ENCODE peak calls at places on chromosomes 11 and 22, in five cellular contexts. One of them, this sample, is unnamed. For H3K36me3, the result is how much of the 10 kb centered on the place peaks cover.

GRCh38 chr11:104968856-104969776 is 742 bp upstream of the CASP4 start:
- DNase-seq in right lobe of liver: peak
- DNase-seq in colonic mucosa: peak
- DNase-seq in PC-3: peak
- DNase-seq in mammary epithelial cell: peak
- DNase-seq in this sample: no peak

GRCh38 chr11:12319734-12320387 is 57.5 kb upstream of the PARVA start:
- DNase-seq in right lobe of liver: no peak
- DNase-seq in colonic mucosa: no peak
- DNase-seq in PC-3: no peak
- DNase-seq in mammary epithelial cell: no peak
- DNase-seq in this sample: no peak

GRCh38 chr11:2987881-2988280 is 4.2 kb downstream of the NAP1L4 start:
- DNase-seq in right lobe of liver: no peak
- DNase-seq in colonic mucosa: no peak
- DNase-seq in PC-3: no peak
- DNase-seq in mammary epithelial cell: no peak
- DNase-seq in this sample: no peak

GRCh38 chr22:40628354-40629042 is 8.0 kb downstream of the MRTFA start:
- DNase-seq in right lobe of liver: no peak
- DNase-seq in colonic mucosa: no peak
- DNase-seq in PC-3: peak
- DNase-seq in mammary epithelial cell: peak
- DNase-seq in this sample: peak

GRCh38 chr11:114090225-114090624 is 30.7 kb downstream of the ZBTB16 start:
- DNase-seq in right lobe of liver: no peak
- DNase-seq in colonic mucosa: no peak
- DNase-seq in PC-3: no peak
- DNase-seq in mammary epithelial cell: no peak
- DNase-seq in this sample: no peak

GRCh38 chr11:37861671-37862070 is 1263.6 kb upstream of the RAG2 start:
- DNase-seq in right lobe of liver: no peak
- DNase-seq in colonic mucosa: no peak
- DNase-seq in PC-3: no peak
- DNase-seq in mammary epithelial cell: no peak
- DNase-seq in this sample: no peak

GRCh38 chr11:86447763-86448480 is 73.2 kb downstream of the CCDC81 start:
- DNase-seq in right lobe of liver: no peak
- DNase-seq in colonic mucosa: no peak
- DNase-seq in PC-3: no peak
- DNase-seq in mammary epithelial cell: no peak
- DNase-seq in this sample: no peak

GRCh38 chr22:20629401-20629800 is 122.0 kb downstream of the MED15 start:
- DNase-seq in right lobe of liver: no peak
- DNase-seq in colonic mucosa: no peak
- DNase-seq in PC-3: no peak
- DNase-seq in mammary epithelial cell: no peak
- DNase-seq in this sample: no peak

GRCh38 chr11:112584674-112585073 is 324.0 kb upstream of the PLET1 start:
- DNase-seq in right lobe of liver: no peak
- DNase-seq in colonic mucosa: no peak
- DNase-seq in PC-3: peak
- DNase-seq in mammary epithelial cell: no peak
- DNase-seq in this sample: no peak

GRCh38 chr22:25540128-25540790 is 24.2 kb upstream of the GRK3 start:
- DNase-seq in right lobe of liver: no peak
- DNase-seq in colonic mucosa: no peak
- DNase-seq in PC-3: no peak
- DNase-seq in mammary epithelial cell: no peak
- DNase-seq in this sample: no peak

GRCh38 chr11:61334434-61335354 is 1.7 kb downstream of the TKFC start:
- DNase-seq in right lobe of liver: peak
- DNase-seq in colonic mucosa: no peak
- DNase-seq in PC-3: peak
- DNase-seq in mammary epithelial cell: peak
- DNase-seq in this sample: no peak

GRCh38 chr22:40855960-40856512 is 403 bp downstream of the ST13 start:
- DNase-seq in right lobe of liver: peak
- DNase-seq in colonic mucosa: peak
- DNase-seq in PC-3: no peak
- DNase-seq in mammary epithelial cell: peak
- DNase-seq in this sample: no peak

GRCh38 chr11:5042091-5042490 is 4.2 kb upstream of the OR52J3 start:
- DNase-seq in right lobe of liver: no peak
- DNase-seq in colonic mucosa: no peak
- DNase-seq in PC-3: no peak
- DNase-seq in mammary epithelial cell: peak
- DNase-seq in this sample: no peak

GRCh38 chr11:64156235-64157011 is 9.5 kb downstream of the MACROD1 start:
- DNase-seq in right lobe of liver: no peak
- DNase-seq in colonic mucosa: no peak
- DNase-seq in PC-3: no peak
- DNase-seq in mammary epithelial cell: no peak
- DNase-seq in this sample: no peak

GRCh38 chr11:27698872-27699241 is 1.4 kb downstream of the BDNF start:
- DNase-seq in right lobe of liver: peak
- DNase-seq in colonic mucosa: peak
- DNase-seq in PC-3: peak
- DNase-seq in mammary epithelial cell: peak
- DNase-seq in this sample: no peak

GRCh38 chr11:6856871-6857270 is 6.0 kb upstream of the OR10A2 start:
- DNase-seq in right lobe of liver: no peak
- DNase-seq in colonic mucosa: no peak
- DNase-seq in PC-3: peak
- DNase-seq in mammary epithelial cell: peak
- DNase-seq in this sample: no peak

GRCh38 chr22:31945478-31945815 is 1.1 kb downstream of the YWHAH start:
- DNase-seq in right lobe of liver: no peak
- DNase-seq in colonic mucosa: peak
- DNase-seq in PC-3: peak
- DNase-seq in mammary epithelial cell: no peak
- DNase-seq in this sample: no peak

GRCh38 chr11:93481279-93481678 is 61.9 kb downstream of the SMCO4 start:
- DNase-seq in right lobe of liver: no peak
- DNase-seq in colonic mucosa: peak
- DNase-seq in PC-3: peak
- DNase-seq in mammary epithelial cell: no peak
- DNase-seq in this sample: no peak

GRCh38 chr22:27462190-27462589 is 339.4 kb downstream of the MN1 start:
- DNase-seq in right lobe of liver: no peak
- DNase-seq in colonic mucosa: no peak
- DNase-seq in PC-3: no peak
- DNase-seq in mammary epithelial cell: no peak
- DNase-seq in this sample: no peak

GRCh38 chr11:64874841-64875240 is 3.6 kb downstream of the EHD1 start:
- DNase-seq in right lobe of liver: no peak
- DNase-seq in colonic mucosa: no peak
- DNase-seq in PC-3: no peak
- DNase-seq in mammary epithelial cell: no peak
- DNase-seq in this sample: no peak

GRCh38 chr11:128831781-128832497 is 35.2 kb downstream of the KCNJ1 start:
- DNase-seq in right lobe of liver: no peak
- DNase-seq in colonic mucosa: no peak
- DNase-seq in PC-3: no peak
- DNase-seq in mammary epithelial cell: no peak
- DNase-seq in this sample: no peak

GRCh38 chr11:844693-845644 is 2.3 kb downstream of the TSPAN4 start:
- DNase-seq in right lobe of liver: peak
- DNase-seq in colonic mucosa: peak
- DNase-seq in PC-3: peak
- DNase-seq in mammary epithelial cell: no peak
- DNase-seq in this sample: no peak

GRCh38 chr11:44430140-44430539 is 120.2 kb upstream of the ALX4 start:
- DNase-seq in right lobe of liver: no peak
- DNase-seq in colonic mucosa: no peak
- DNase-seq in PC-3: no peak
- DNase-seq in mammary epithelial cell: peak
- DNase-seq in this sample: no peak

GRCh38 chr11:104005234-104005855 is 31.1 kb upstream of the DDI1 start:
- DNase-seq in right lobe of liver: no peak
- DNase-seq in colonic mucosa: no peak
- DNase-seq in PC-3: peak
- DNase-seq in mammary epithelial cell: peak
- DNase-seq in this sample: no peak

GRCh38 chr11:134034496-134035381 is 34.1 kb upstream of the JAM3 start:
- DNase-seq in right lobe of liver: peak
- DNase-seq in colonic mucosa: no peak
- DNase-seq in PC-3: peak
- DNase-seq in mammary epithelial cell: peak
- DNase-seq in this sample: no peak

GRCh38 chr11:725624-726202 is 19.7 kb downstream of the EPS8L2 start:
- DNase-seq in right lobe of liver: peak
- DNase-seq in colonic mucosa: peak
- DNase-seq in PC-3: no peak
- DNase-seq in mammary epithelial cell: no peak
- DNase-seq in this sample: no peak

GRCh38 chr11:16605440-16605970 is 132.9 kb upstream of the C11orf58 start:
- DNase-seq in right lobe of liver: peak
- DNase-seq in colonic mucosa: peak
- DNase-seq in PC-3: no peak
- DNase-seq in mammary epithelial cell: peak
- DNase-seq in this sample: no peak

GRCh38 chr11:103609117-103610066 is 427.0 kb upstream of the DDI1 start:
- DNase-seq in right lobe of liver: no peak
- DNase-seq in colonic mucosa: no peak
- DNase-seq in PC-3: peak
- DNase-seq in mammary epithelial cell: peak
- DNase-seq in this sample: peak

GRCh38 chr11:111310088-111310487 is 11.7 kb downstream of the POU2AF3 start:
- DNase-seq in right lobe of liver: no peak
- DNase-seq in colonic mucosa: peak
- DNase-seq in PC-3: peak
- DNase-seq in mammary epithelial cell: peak
- DNase-seq in this sample: no peak

GRCh38 chr11:100776212-100776896 is 89.3 kb downstream of the ARHGAP42 start:
- DNase-seq in right lobe of liver: no peak
- DNase-seq in colonic mucosa: no peak
- DNase-seq in PC-3: peak
- DNase-seq in mammary epithelial cell: peak
- DNase-seq in this sample: peak

GRCh38 chr22:36330655-36331305 is 57.0 kb downstream of the MYH9 start:
- DNase-seq in right lobe of liver: no peak
- DNase-seq in colonic mucosa: peak
- DNase-seq in PC-3: peak
- DNase-seq in mammary epithelial cell: no peak
- DNase-seq in this sample: no peak

GRCh38 chr22:32752868-32753520 is 48.5 kb upstream of the TIMP3 start:
- DNase-seq in right lobe of liver: no peak
- DNase-seq in colonic mucosa: no peak
- DNase-seq in PC-3: no peak
- DNase-seq in mammary epithelial cell: no peak
- DNase-seq in this sample: no peak

GRCh38 chr22:36701941-36702640 is 1.5 kb downstream of the CACNG2 start:
- DNase-seq in right lobe of liver: no peak
- DNase-seq in colonic mucosa: no peak
- DNase-seq in PC-3: no peak
- DNase-seq in mammary epithelial cell: no peak
- DNase-seq in this sample: no peak

GRCh38 chr11:58905716-58906547 is 33.4 kb upstream of the GLYATL1 start:
- DNase-seq in right lobe of liver: peak
- DNase-seq in colonic mucosa: peak
- DNase-seq in PC-3: peak
- DNase-seq in mammary epithelial cell: peak
- DNase-seq in this sample: peak
- TF ChIP-seq CTCF in right lobe of liver: peak
- TF ChIP-seq CTCF in colonic mucosa: no peak
- TF ChIP-seq CTCF in PC-3: peak
- TF ChIP-seq CTCF in mammary epithelial cell: peak
- TF ChIP-seq CTCF in this sample: peak

GRCh38 chr11:78555592-78555991 is 19.1 kb downstream of the NARS2 start:
- DNase-seq in right lobe of liver: no peak
- DNase-seq in colonic mucosa: no peak
- DNase-seq in PC-3: no peak
- DNase-seq in mammary epithelial cell: no peak
- DNase-seq in this sample: no peak

GRCh38 chr11:78560066-78560597 is 14.5 kb downstream of the NARS2 start:
- DNase-seq in right lobe of liver: no peak
- DNase-seq in colonic mucosa: no peak
- DNase-seq in PC-3: no peak
- DNase-seq in mammary epithelial cell: no peak
- DNase-seq in this sample: no peak

GRCh38 chr11:78560826-78561484 is 13.7 kb downstream of the NARS2 start:
- DNase-seq in right lobe of liver: no peak
- DNase-seq in colonic mucosa: peak
- DNase-seq in PC-3: peak
- DNase-seq in mammary epithelial cell: no peak
- DNase-seq in this sample: no peak

GRCh38 chr11:78562398-78562797 is 12.3 kb downstream of the NARS2 start:
- DNase-seq in right lobe of liver: no peak
- DNase-seq in colonic mucosa: no peak
- DNase-seq in PC-3: peak
- DNase-seq in mammary epithelial cell: no peak
- DNase-seq in this sample: no peak

GRCh38 chr11:78557236-78557635 is 17.4 kb downstream of the NARS2 start:
- DNase-seq in right lobe of liver: no peak
- DNase-seq in colonic mucosa: no peak
- DNase-seq in PC-3: no peak
- DNase-seq in mammary epithelial cell: no peak
- DNase-seq in this sample: no peak
- H3K36me3 ChIP-seq in right lobe of liver: under half
- H3K36me3 ChIP-seq in colonic mucosa: under half
- H3K36me3 ChIP-seq in PC-3: under half
- H3K36me3 ChIP-seq in mammary epithelial cell: under half
- H3K36me3 ChIP-seq in this sample: under half

DNA sequence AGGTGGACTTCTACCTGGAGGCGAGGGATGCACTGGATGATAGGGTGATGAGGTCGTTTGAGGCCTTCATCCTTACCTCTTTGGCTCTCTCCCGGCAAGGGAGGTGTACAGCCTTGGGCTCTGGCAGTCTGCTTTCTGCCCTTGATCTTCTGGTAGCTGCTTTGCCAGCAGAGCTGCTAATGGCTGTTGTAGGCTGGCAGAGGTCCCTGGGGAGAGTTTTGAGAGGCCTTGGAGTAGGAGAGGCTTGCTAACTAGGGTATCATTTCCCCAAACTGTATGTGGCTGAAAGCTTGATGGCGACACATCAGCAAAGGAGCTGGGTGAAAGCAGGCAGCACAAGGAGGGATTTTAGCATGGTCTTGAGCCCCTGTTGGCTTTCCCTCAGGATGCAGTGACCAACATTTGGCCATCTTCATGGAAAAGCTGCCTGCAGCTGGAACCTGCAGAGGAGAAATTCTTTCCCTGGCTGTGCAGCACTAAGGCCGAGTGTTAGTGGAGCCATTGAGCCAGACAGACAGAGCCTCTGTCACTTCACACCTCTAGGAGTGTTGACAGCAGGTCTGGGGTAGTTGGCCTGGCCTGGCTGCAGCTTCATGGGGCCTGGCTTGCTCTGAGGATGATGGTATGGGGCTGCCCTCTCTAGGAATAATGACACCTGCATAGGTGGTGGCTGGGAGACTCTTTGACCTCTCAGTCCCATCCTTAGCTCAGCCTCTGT is 3.5 kb upstream of the AMPD3 start:
- DNase-seq in right lobe of liver: no peak
- DNase-seq in colonic mucosa: no peak
- DNase-seq in PC-3: no peak
- DNase-seq in mammary epithelial cell: no peak
- DNase-seq in this sample: no peak
- TF ChIP-seq CTCF in right lobe of liver: no peak
- TF ChIP-seq CTCF in colonic mucosa: no peak
- TF ChIP-seq CTCF in PC-3: no peak
- TF ChIP-seq CTCF in mammary epithelial cell: no peak
- TF ChIP-seq CTCF in this sample: no peak

GRCh38 chr22:19479358-19480172 is at the start of gene CDC45:
- DNase-seq in right lobe of liver: peak
- DNase-seq in colonic mucosa: peak
- DNase-seq in PC-3: peak
- DNase-seq in mammary epithelial cell: peak
- DNase-seq in this sample: peak
- H3K36me3 ChIP-seq in right lobe of liver: under half
- H3K36me3 ChIP-seq in colonic mucosa: under half
- H3K36me3 ChIP-seq in PC-3: under half
- H3K36me3 ChIP-seq in mammary epithelial cell: under half
- H3K36me3 ChIP-seq in this sample: under half

This sample was measured in kidney epithelial cell.